ENCODE peak calls at places on chromosomes 4 and X, in eight cellular contexts. U is choroid plexus epithelial cell, S is A549, Z is AG10803, K is cardiac muscle cell, M is breast epithelium, W is Peyer's patch, Y is endothelial cell of umbilical vein. H is an unnamed sample.

GRCh38 chrX:110414679-110415439 is 56.2 kb downstream of the RTL9 start:
- DNase-seq in K (no peak), W (no peak), Y (no peak), S (no peak), U (peak; percentile 23), Z (peak; percentile 77), M (no peak), H (no peak)

GRCh38 chr4:145130130-145130529 is 32.0 kb downstream of the ABCE1 start:
- DNase-seq in S (no peak), K (no peak), M (no peak), W (no peak), U (no peak), Y (peak; percentile 12), Z (no peak), H (no peak)

GRCh38 chrX:53281321-53281822 is at the start of gene IQSEC2:
- DNase-seq in U (peak; percentile 83), S (peak; percentile 79), Z (peak; percentile 75), W (peak; percentile 87), Y (peak; percentile 77), M (peak; percentile 67), K (peak; percentile 84), H (peak; percentile 77)

GRCh38 chr4:95398217-95398616 is 150.6 kb downstream of the UNC5C start:
- DNase-seq in K (no peak), S (no peak), M (no peak), Z (no peak), U (no peak), W (no peak), Y (no peak), H (no peak)

GRCh38 chr4:117164338-117164737 is 79.0 kb upstream of the TRAM1L1 start:
- DNase-seq in W (no peak), M (no peak), K (no peak), S (peak; percentile 2), Y (no peak), U (no peak), Z (no peak), H (no peak)

GRCh38 chr4:76212851-76213414 is 691 bp downstream of the SCARB2 start:
- DNase-seq in S (peak; percentile 9), Y (peak; percentile 45), W (peak; percentile 62), Z (peak; percentile 9), M (no peak), K (peak; percentile 57), U (peak; percentile 64), H (no peak)

GRCh38 chr4:57114973-57115372 is 4.8 kb upstream of the IGFBP7 start:
- DNase-seq in W (no peak), Z (peak; percentile 44), Y (peak; percentile 43), S (no peak), K (peak; percentile 43), U (peak; percentile 60), M (no peak), H (peak; percentile 42)

GRCh38 chr4:69818060-69818639 is 41.8 kb downstream of the SULT1E1 start:
- DNase-seq in U (no peak), Z (no peak), M (no peak), K (no peak), W (no peak), Y (no peak), S (no peak), H (no peak)

GRCh38 chrX:145609951-145610511 is 207.6 kb upstream of the SLITRK2 start:
- DNase-seq in U (peak; percentile 12), M (no peak), Z (peak; percentile 81), W (no peak), S (no peak), Y (no peak), K (no peak), H (no peak)

GRCh38 chr4:1201851-1202525 is 29.6 kb upstream of the SPON2 start:
- DNase-seq in W (peak; percentile 95), K (peak; percentile 95), U (peak; percentile 93), S (no peak), Y (no peak), Z (peak; percentile 88), M (peak; percentile 68), H (peak; percentile 95)

GRCh38 chr4:127782025-127782274 is 172 bp upstream of the HSPA4L start:
- DNase-seq in K (peak; percentile 90), Z (peak; percentile 76), M (peak; percentile 72), U (peak; percentile 86), Y (no peak), W (peak; percentile 83), S (peak; percentile 85), H (peak; percentile 86)

GRCh38 chr4:47278631-47279030 is 184.9 kb downstream of the COMMD8 start:
- DNase-seq in M (no peak), K (no peak), U (no peak), Y (no peak), W (no peak), Z (no peak), S (no peak), H (no peak)

GRCh38 chrX:40908857-40909475 is 173.6 kb upstream of the MED14 start:
- DNase-seq in Z (peak; percentile 70), W (no peak), U (peak; percentile 77), Y (no peak), K (peak; percentile 48), M (no peak), S (no peak), H (peak; percentile 67)

GRCh38 chr4:128812360-128812958 is 3.0 kb downstream of the JADE1 start:
- DNase-seq in K (peak; percentile 75), M (no peak), Z (peak; percentile 74), Y (peak; percentile 68), W (peak; percentile 56), U (peak; percentile 83), S (peak; percentile 62), H (peak; percentile 74)

GRCh38 chr4:588351-588849 is 12.3 kb upstream of the TMEM271 start:
- DNase-seq in M (no peak), W (no peak), K (no peak), U (no peak), S (no peak), Y (no peak), Z (no peak), H (no peak)

DNA sequence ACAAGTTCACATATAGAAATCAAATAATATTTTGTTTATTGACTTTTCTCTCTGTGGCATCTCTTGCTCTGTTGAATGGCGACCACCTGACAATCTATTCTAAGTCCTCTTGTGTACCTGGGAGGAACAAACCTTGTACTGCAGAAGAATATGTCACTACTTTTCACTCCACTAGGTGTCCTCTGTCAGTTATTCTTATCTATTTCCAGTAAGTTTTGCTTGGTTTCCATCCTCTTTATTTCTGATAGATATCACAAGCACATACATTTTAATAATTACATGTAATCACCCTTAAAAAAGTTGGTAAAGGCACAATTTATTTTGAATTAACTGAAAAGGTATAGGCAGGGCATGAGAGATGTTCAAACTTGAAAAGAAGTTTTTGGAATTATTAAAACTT is 238.4 kb downstream of the SNCA start:
- DNase-seq in Z (no peak), K (peak; percentile 17), S (peak; percentile 20), U (peak; percentile 60), M (no peak), W (no peak), Y (peak; percentile 64), H (peak; percentile 29)
- TF ChIP-seq CTCF in Z (peak; percentile 33), K (no peak), S (peak; percentile 23), U (peak; percentile 54), M (peak; percentile 21), W (peak; percentile 38), Y (no peak), H (peak; percentile 35)

GRCh38 chr4:94332983-94333590 is 9.5 kb downstream of the HPGDS start:
- DNase-seq in W (no peak), Z (no peak), K (peak; percentile 31), M (no peak), Y (peak; percentile 28), S (peak; percentile 36), U (peak; percentile 52), H (peak; percentile 43)
- H3K4me3 ChIP-seq in W (no peak overlapping the region), Z (no peak overlapping the region), K (no peak overlapping the region), M (no peak overlapping the region), Y (no peak overlapping the region), S (no peak overlapping the region), U (no peak overlapping the region), H (no peak overlapping the region)

DNA sequence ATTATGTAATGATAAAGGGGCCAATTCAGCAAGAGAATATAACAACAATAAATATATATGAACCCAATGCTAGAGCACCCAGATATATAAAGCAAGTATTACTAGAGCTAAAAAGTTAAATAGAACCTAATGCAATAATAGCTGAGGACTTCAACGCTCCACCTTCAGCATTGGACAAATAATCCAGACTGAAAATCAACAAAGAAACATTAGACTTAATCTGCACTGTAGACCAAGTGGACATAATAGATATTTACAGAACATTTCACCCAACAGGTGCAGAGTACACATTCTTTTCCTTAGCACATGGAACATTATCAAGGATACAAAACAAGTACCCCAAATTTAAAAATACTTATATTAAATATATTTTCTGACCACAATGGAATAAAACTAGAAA is 24.3 kb downstream of the OTC start:
- DNase-seq in Z (no peak), U (no peak), S (no peak), Y (no peak), K (no peak), M (no peak), W (no peak), H (no peak)
- TF ChIP-seq CTCF in Z (no peak), U (no peak), S (no peak), Y (no peak), K (no peak), M (no peak), W (no peak), H (no peak)

DNA sequence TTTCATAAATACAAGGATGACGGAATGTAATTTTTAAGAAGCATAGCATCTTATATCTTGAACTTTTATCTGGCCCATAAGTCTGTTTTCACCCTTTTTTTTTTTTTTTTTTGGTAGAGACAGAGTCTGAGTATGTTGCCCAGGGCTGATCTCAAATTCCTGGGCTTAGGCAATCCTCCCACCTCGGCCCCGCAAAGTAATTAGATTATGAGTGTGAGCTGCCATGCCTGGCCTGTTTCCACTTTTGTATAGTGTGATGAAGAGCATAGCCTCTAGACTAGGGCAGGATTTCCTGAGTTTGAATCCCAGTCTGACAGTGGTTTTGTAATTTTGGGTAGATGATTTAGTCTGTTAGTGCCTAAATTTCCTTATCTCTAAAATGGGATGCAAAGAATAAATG is 11.0 kb downstream of the STIM2 start:
- DNase-seq in Z (peak; percentile 65), Y (no peak), M (peak; percentile 73), U (peak; percentile 30), S (no peak), K (peak; percentile 83), W (no peak), H (peak; percentile 60)
- H3K4me3 ChIP-seq in Z (no peak overlapping the region), Y (no peak overlapping the region), M (no peak overlapping the region), U (no peak overlapping the region), S (no peak overlapping the region), K (no peak overlapping the region), W (no peak overlapping the region), H (no peak overlapping the region)

GRCh38 chrX:123859828-123860505 is at the start of gene XIAP:
- DNase-seq in Y (peak; percentile 85), K (peak; percentile 94), M (peak; percentile 75), Z (peak; percentile 88), U (peak; percentile 91), S (peak; percentile 96), W (peak; percentile 89), H (peak; percentile 90)
- TF ChIP-seq CTCF in Y (no peak), K (no peak), M (no peak), Z (no peak), U (peak; percentile 5), S (no peak), W (no peak), H (no peak)

DNA sequence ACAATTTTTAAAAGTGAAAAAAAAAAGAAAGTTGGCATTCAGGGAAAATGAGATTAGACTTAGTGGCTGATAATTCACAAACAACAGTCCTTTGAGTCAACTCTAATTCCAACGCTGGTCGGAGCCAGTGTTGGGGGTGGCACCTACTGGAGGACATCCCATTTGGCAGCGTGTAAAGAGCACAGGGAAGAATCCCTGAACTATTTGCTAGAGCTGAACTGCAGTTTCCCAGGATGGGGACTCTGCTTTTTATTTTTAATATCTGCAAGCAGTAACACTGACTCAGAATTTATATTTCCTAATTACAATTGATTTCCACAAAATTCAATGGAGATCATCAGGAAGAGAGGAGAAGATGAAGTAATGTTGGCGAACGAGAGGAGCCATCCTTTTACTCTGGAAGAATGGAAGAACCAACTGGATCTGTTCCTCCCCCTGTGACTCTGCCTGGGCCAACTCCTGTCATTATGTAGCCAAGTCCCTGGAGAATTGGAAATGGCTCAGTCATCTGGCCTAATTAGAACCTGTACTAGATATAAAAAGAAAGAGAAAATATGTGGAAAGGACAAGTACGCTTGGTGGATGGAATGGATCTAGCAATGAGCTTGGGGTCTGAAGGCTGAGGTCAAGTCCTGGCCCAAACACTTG is 76.7 kb downstream of the IRF2 start:
- DNase-seq in K (peak; percentile 32), S (no peak), M (no peak), W (no peak), U (no peak), Z (no peak), Y (no peak), H (no peak)
- H3K4me3 ChIP-seq in K (no peak overlapping the region), S (no peak overlapping the region), M (no peak overlapping the region), W (no peak overlapping the region), U (no peak overlapping the region), Z (no peak overlapping the region), Y (no peak overlapping the region), H (no peak overlapping the region)

H was measured in fibroblast of pulmonary artery.